ENCODE peak calls at places on chromosomes 16 and 17, in five cellular contexts. I is HCT116, U is GM23248, L is PC-9, C is neural progenitor cell. W is an unnamed sample.

GRCh38 chr17:63523256-63523869 is at the start of gene KCNH6:
- DNase-seq in I (no peak), U (no peak), L (no peak), C (peak), W (peak)

GRCh38 chr16:31875112-31875803 is 1.7 kb downstream of the ZNF267 start:
- DNase-seq in I (no peak), U (peak), L (no peak), C (no peak), W (peak)

GRCh38 chr16:66927918-66928649 is 2.7 kb upstream of the RRAD start:
- DNase-seq in I (no peak), U (peak), L (peak), C (no peak), W (peak)

GRCh38 chr17:16215965-16216316 is 607 bp upstream of the NCOR1 start:
- DNase-seq in I (peak), U (peak), L (no peak), C (no peak), W (peak)

GRCh38 chr16:87233928-87234327 is 83.3 kb downstream of the C16orf95 start:
- DNase-seq in I (no peak), U (peak), L (no peak), C (peak), W (peak)

GRCh38 chr17:13827118-13827517 is 225.4 kb upstream of the HS3ST3A1 start:
- DNase-seq in I (no peak), U (no peak), L (no peak), C (no peak), W (no peak)

GRCh38 chr16:2690852-2691251 is 8.5 kb downstream of the KCTD5 start:
- DNase-seq in I (no peak), U (no peak), L (no peak), C (no peak), W (no peak)

GRCh38 chr16:66344533-66345145 is 21.9 kb upstream of the CDH5 start:
- DNase-seq in I (no peak), U (peak), L (no peak), C (peak), W (no peak)

GRCh38 chr17:57527437-57528083 is 217.5 kb downstream of the CCDC182 start:
- DNase-seq in I (no peak), U (no peak), L (no peak), C (peak), W (no peak)

GRCh38 chr17:69654981-69655581 is 240.6 kb downstream of the MAP2K6 start:
- DNase-seq in I (no peak), U (peak), L (no peak), C (no peak), W (peak)

GRCh38 chr17:40942553-40942952 is 5.1 kb upstream of the KRT23 start:
- DNase-seq in I (no peak), U (no peak), L (no peak), C (no peak), W (no peak)

GRCh38 chr17:40063915-40064531 is 1.3 kb downstream of the THRA start:
- DNase-seq in I (no peak), U (peak), L (no peak), C (no peak), W (peak)

GRCh38 chr16:49593423-49594040 is 219.9 kb downstream of the C16orf78 start:
- DNase-seq in I (no peak), U (no peak), L (no peak), C (no peak), W (no peak)

GRCh38 chr17:64506201-64506575 is at the start of gene DDX5:
- DNase-seq in I (peak), U (peak), L (peak), C (peak), W (peak)

GRCh38 chr17:77303620-77304019 is 162.9 kb downstream of the SEC14L1 start:
- DNase-seq in I (no peak), U (peak), L (no peak), C (no peak), W (peak)

GRCh38 chr16:71637398-71637797 is 11.4 kb downstream of the MARVELD3 start:
- DNase-seq in I (no peak), U (peak), L (no peak), C (peak), W (peak)

GRCh38 chr16:57752581-57753447 is 17.2 kb downstream of the KATNB1 start:
- DNase-seq in I (no peak), U (no peak), L (no peak), C (no peak), W (no peak)

GRCh38 chr16:66295191-66295590 is 71.3 kb upstream of the CDH5 start:
- DNase-seq in I (no peak), U (no peak), L (no peak), C (no peak), W (no peak)

GRCh38 chr16:27310576-27311448 is 3.0 kb upstream of the IL4R start:
- DNase-seq in I (no peak), U (no peak), L (no peak), C (no peak), W (no peak)

GRCh38 chr17:60827920-60828319 is 150.3 kb downstream of the BCAS3 start:
- DNase-seq in I (no peak), U (no peak), L (no peak), C (no peak), W (no peak)

GRCh38 chr17:5485270-5486205 is at the start of gene DERL2:
- DNase-seq in I (no peak), U (peak), L (no peak), C (peak), W (no peak)

DNA sequence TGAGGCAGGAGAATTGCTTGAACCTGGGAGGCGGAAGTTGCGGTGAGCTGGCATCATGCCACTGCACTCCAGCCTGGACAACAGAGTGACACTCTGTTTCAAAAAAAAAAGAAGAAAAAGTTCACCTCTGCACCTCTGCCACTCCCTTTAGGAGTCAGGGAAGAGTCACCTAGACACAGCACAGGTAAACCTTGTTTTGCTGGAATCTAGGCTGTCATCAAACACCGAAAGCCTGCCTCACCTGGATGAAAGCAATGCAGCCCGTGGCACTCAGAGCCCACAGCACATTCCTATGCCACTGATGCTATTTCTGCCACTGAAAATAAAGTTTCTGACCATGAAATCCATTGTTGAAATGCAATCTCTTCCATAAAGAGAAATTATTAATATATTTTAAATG is 22.2 kb downstream of the CFAP52 start:
- DNase-seq in I (no peak), U (no peak), L (no peak), C (no peak), W (peak)
- H2AFZ ChIP-seq in I (no peak), U (no peak), L (no peak), C (no peak), W (no peak)

GRCh38 chr17:83189673-83190385 is 110.4 kb downstream of the METRNL start:
- DNase-seq in I (no peak), U (peak), L (no peak), C (no peak), W (peak)
- H3K27ac ChIP-seq in I (no peak), U (peak), L (no peak), C (no peak), W (peak)

DNA sequence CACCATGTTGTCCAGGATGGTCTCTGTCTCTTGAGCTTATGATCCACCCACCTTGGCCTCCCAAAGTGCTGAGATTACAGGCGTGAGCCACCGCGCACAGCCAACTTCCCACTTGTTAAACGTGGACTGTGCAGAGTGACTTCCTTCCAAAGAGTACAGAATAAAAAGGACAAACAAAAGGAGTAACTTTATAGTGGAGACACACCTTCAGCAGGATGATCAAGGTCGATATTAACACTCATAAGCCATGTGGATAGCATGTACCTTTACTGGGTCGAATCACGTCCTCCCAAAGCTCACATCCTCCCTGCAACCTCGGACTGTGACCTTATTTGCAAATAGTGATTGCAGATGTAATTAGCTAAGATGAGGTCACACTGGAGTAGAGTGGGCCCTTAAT is 10.1 kb upstream of the ZFP1 start:
- DNase-seq in I (no peak), U (no peak), L (no peak), C (no peak), W (no peak)
- H2AFZ ChIP-seq in I (no peak), U (no peak), L (no peak), C (peak), W (no peak)

DNA sequence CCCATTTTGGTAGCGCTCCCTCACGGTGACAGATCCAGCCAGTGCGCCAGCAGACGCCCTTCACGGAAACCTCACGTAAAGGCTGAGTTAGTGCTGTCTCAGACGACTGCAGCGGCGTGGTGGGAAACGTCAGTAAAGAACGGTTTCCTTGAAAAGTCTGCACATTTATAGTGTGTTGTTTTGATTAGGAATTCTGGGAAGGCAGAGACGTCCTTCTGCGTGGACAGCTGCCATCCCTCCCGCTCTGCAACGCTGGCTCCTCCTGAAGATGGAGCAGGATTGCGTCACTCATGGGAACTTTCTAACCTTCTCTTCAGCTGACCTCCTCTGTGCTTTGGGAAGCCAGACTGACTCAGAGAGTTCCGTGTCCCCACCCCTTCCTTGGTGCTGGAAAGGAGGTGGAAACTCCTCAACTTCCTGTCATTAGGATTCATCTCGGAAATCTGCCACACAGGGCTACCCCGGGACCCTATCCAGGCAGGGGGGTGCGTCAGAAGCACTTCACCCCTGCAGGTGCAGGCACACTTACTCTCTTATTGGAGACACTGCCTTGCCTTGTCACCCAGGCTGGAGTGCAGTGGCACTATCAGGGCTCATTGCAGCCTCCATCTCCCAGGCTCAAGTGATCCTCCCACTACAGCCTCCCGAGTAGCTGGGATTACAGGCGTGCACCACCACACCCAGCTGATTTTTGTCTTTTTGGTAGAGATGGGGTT is 24.3 kb upstream of the CRISPLD2 start:
- DNase-seq in I (no peak), U (peak), L (no peak), C (no peak), W (peak)
- H3K27ac ChIP-seq in I (no peak), U (peak), L (no peak), C (no peak), W (peak)

GRCh38 chr16:69399361-69399760 is 13.6 kb upstream of the TERF2 start:
- DNase-seq in I (no peak), U (peak), L (no peak), C (no peak), W (no peak)
- H2AFZ ChIP-seq in I (no peak), U (peak), L (no peak), C (no peak), W (peak)

GRCh38 chr17:62051053-62051452 is 14.0 kb downstream of the MED13 start:
- DNase-seq in I (no peak), U (no peak), L (no peak), C (no peak), W (no peak)
- H3K27ac ChIP-seq in I (no peak), U (no peak), L (no peak), C (no peak), W (no peak)

GRCh38 chr17:74972107-74972972 is at the start of gene HID1:
- DNase-seq in I (no peak), U (peak), L (peak), C (peak), W (peak)
- H2AFZ ChIP-seq in I (peak), U (no peak), L (peak), C (peak), W (peak)